ENCODE peak calls at places on chromosomes 13 and 19, in six cellular contexts. One of them, this sample, is unnamed.

GRCh38 chr13:66492479-66492878 is 737.7 kb downstream of the PCDH9 start:
- DNase-seq in CD8-positive, alpha-beta T cell: no peak
- DNase-seq in mesendoderm: peak; percentile 69
- DNase-seq in lower lobe of right lung: no peak
- DNase-seq in tibial artery: no peak
- DNase-seq in sigmoid colon: no peak
- DNase-seq in this sample: peak; percentile 90

GRCh38 chr13:97875218-97875617 is 78.3 kb upstream of the IPO5 start:
- DNase-seq in CD8-positive, alpha-beta T cell: no peak
- DNase-seq in mesendoderm: peak; percentile 8
- DNase-seq in sigmoid colon: no peak
- DNase-seq in tibial artery: no peak
- DNase-seq in lower lobe of right lung: no peak
- DNase-seq in this sample: no peak

GRCh38 chr13:33910267-33910666 is 92.3 kb downstream of the RFC3 start:
- DNase-seq in sigmoid colon: no peak
- DNase-seq in mesendoderm: no peak
- DNase-seq in CD8-positive, alpha-beta T cell: no peak
- DNase-seq in tibial artery: no peak
- DNase-seq in lower lobe of right lung: no peak
- DNase-seq in this sample: no peak

GRCh38 chr19:49672131-49672919 is 4.7 kb upstream of the PRMT1 start:
- DNase-seq in tibial artery: peak; percentile 82
- DNase-seq in CD8-positive, alpha-beta T cell: peak; percentile 86
- DNase-seq in mesendoderm: peak; percentile 92
- DNase-seq in sigmoid colon: peak; percentile 83
- DNase-seq in lower lobe of right lung: peak; percentile 84
- DNase-seq in this sample: peak; percentile 85

GRCh38 chr19:1150333-1151036 is 23.6 kb downstream of the SBNO2 start:
- DNase-seq in mesendoderm: no peak
- DNase-seq in sigmoid colon: no peak
- DNase-seq in tibial artery: no peak
- DNase-seq in lower lobe of right lung: no peak
- DNase-seq in CD8-positive, alpha-beta T cell: no peak
- DNase-seq in this sample: no peak

GRCh38 chr13:41458939-41459753 is 1.8 kb downstream of the RGCC start:
- DNase-seq in lower lobe of right lung: peak; percentile 65
- DNase-seq in mesendoderm: peak; percentile 49
- DNase-seq in tibial artery: peak; percentile 73
- DNase-seq in CD8-positive, alpha-beta T cell: peak; percentile 76
- DNase-seq in sigmoid colon: peak; percentile 65
- DNase-seq in this sample: peak; percentile 84

GRCh38 chr13:69291292-69291906 is 816.2 kb upstream of the ATXN8OS start:
- DNase-seq in sigmoid colon: no peak
- DNase-seq in lower lobe of right lung: no peak
- DNase-seq in tibial artery: no peak
- DNase-seq in CD8-positive, alpha-beta T cell: no peak
- DNase-seq in mesendoderm: peak; percentile 29
- DNase-seq in this sample: peak; percentile 5

GRCh38 chr19:53947624-53948023 is 15.1 kb upstream of the CACNG8 start:
- DNase-seq in sigmoid colon: no peak
- DNase-seq in lower lobe of right lung: no peak
- DNase-seq in tibial artery: no peak
- DNase-seq in CD8-positive, alpha-beta T cell: no peak
- DNase-seq in mesendoderm: peak; percentile 88
- DNase-seq in this sample: peak; percentile 4

GRCh38 chr19:32372726-32373613 is 27.6 kb downstream of the ZNF507 start:
- DNase-seq in CD8-positive, alpha-beta T cell: no peak
- DNase-seq in mesendoderm: peak; percentile 78
- DNase-seq in sigmoid colon: no peak
- DNase-seq in lower lobe of right lung: no peak
- DNase-seq in tibial artery: no peak
- DNase-seq in this sample: no peak

GRCh38 chr19:56273563-56274117 is 1.1 kb downstream of the EDDM13 start:
- DNase-seq in CD8-positive, alpha-beta T cell: no peak
- DNase-seq in tibial artery: no peak
- DNase-seq in sigmoid colon: no peak
- DNase-seq in lower lobe of right lung: no peak
- DNase-seq in mesendoderm: peak; percentile 43
- DNase-seq in this sample: no peak

GRCh38 chr19:48833977-48834376 is 2.3 kb downstream of the HSD17B14 start:
- DNase-seq in tibial artery: no peak
- DNase-seq in lower lobe of right lung: no peak
- DNase-seq in sigmoid colon: no peak
- DNase-seq in mesendoderm: peak; percentile 89
- DNase-seq in CD8-positive, alpha-beta T cell: no peak
- DNase-seq in this sample: no peak

GRCh38 chr19:7386308-7386707 is 37.6 kb downstream of the ARHGEF18 start:
- DNase-seq in CD8-positive, alpha-beta T cell: no peak
- DNase-seq in tibial artery: no peak
- DNase-seq in lower lobe of right lung: peak; percentile 44
- DNase-seq in mesendoderm: peak; percentile 59
- DNase-seq in sigmoid colon: no peak
- DNase-seq in this sample: no peak

GRCh38 chr19:53958168-53958571 is 4.6 kb upstream of the CACNG8 start:
- DNase-seq in CD8-positive, alpha-beta T cell: no peak
- DNase-seq in sigmoid colon: no peak
- DNase-seq in tibial artery: no peak
- DNase-seq in mesendoderm: peak; percentile 83
- DNase-seq in lower lobe of right lung: no peak
- DNase-seq in this sample: no peak

GRCh38 chr19:405138-405965 is 3.6 kb downstream of the C2CD4C start:
- DNase-seq in tibial artery: peak; percentile 51
- DNase-seq in sigmoid colon: no peak
- DNase-seq in mesendoderm: no peak
- DNase-seq in CD8-positive, alpha-beta T cell: no peak
- DNase-seq in lower lobe of right lung: no peak
- DNase-seq in this sample: no peak

GRCh38 chr19:29666634-29667389 is 1.6 kb downstream of the PLEKHF1 start:
- DNase-seq in CD8-positive, alpha-beta T cell: peak; percentile 57
- DNase-seq in mesendoderm: peak; percentile 75
- DNase-seq in lower lobe of right lung: peak; percentile 58
- DNase-seq in tibial artery: peak; percentile 87
- DNase-seq in sigmoid colon: peak; percentile 93
- DNase-seq in this sample: no peak

GRCh38 chr19:17749912-17750317 is 1.4 kb upstream of the FCHO1 start:
- DNase-seq in CD8-positive, alpha-beta T cell: no peak
- DNase-seq in tibial artery: no peak
- DNase-seq in mesendoderm: no peak
- DNase-seq in lower lobe of right lung: no peak
- DNase-seq in sigmoid colon: no peak
- DNase-seq in this sample: peak; percentile 67

GRCh38 chr13:97367427-97367826 is 66.5 kb upstream of the RAP2A start:
- DNase-seq in tibial artery: no peak
- DNase-seq in CD8-positive, alpha-beta T cell: no peak
- DNase-seq in sigmoid colon: peak; percentile 71
- DNase-seq in mesendoderm: peak; percentile 75
- DNase-seq in lower lobe of right lung: no peak
- DNase-seq in this sample: no peak

GRCh38 chr13:74574964-74575728 is 440.9 kb upstream of the KLF12 start:
- DNase-seq in lower lobe of right lung: no peak
- DNase-seq in tibial artery: no peak
- DNase-seq in mesendoderm: peak; percentile 59
- DNase-seq in sigmoid colon: no peak
- DNase-seq in CD8-positive, alpha-beta T cell: no peak
- DNase-seq in this sample: no peak

GRCh38 chr13:33233547-33233946 is 52.0 kb downstream of the STARD13 start:
- DNase-seq in lower lobe of right lung: peak; percentile 70
- DNase-seq in CD8-positive, alpha-beta T cell: no peak
- DNase-seq in mesendoderm: no peak
- DNase-seq in sigmoid colon: no peak
- DNase-seq in tibial artery: no peak
- DNase-seq in this sample: no peak

GRCh38 chr19:48183356-48183755 is 12.9 kb downstream of the ZSWIM9 start:
- DNase-seq in CD8-positive, alpha-beta T cell: no peak
- DNase-seq in mesendoderm: no peak
- DNase-seq in sigmoid colon: no peak
- DNase-seq in tibial artery: no peak
- DNase-seq in lower lobe of right lung: no peak
- DNase-seq in this sample: peak; percentile 46

GRCh38 chr19:2223391-2223790 is 12.7 kb downstream of the PLEKHJ1 start:
- DNase-seq in tibial artery: no peak
- DNase-seq in sigmoid colon: no peak
- DNase-seq in lower lobe of right lung: no peak
- DNase-seq in mesendoderm: no peak
- DNase-seq in CD8-positive, alpha-beta T cell: no peak
- DNase-seq in this sample: no peak
- H3K36me3 ChIP-seq in tibial artery: peaks cover 28% of the 10 kb centered on the region
- H3K36me3 ChIP-seq in sigmoid colon: peaks cover 12% of the 10 kb centered on the region
- H3K36me3 ChIP-seq in lower lobe of right lung: peaks cover 95% of the 10 kb centered on the region
- H3K36me3 ChIP-seq in mesendoderm: peaks cover 3% of the 10 kb centered on the region
- H3K36me3 ChIP-seq in CD8-positive, alpha-beta T cell: peaks cover 4% of the 10 kb centered on the region
- H3K36me3 ChIP-seq in this sample: peaks cover 59% of the 10 kb centered on the region

DNA sequence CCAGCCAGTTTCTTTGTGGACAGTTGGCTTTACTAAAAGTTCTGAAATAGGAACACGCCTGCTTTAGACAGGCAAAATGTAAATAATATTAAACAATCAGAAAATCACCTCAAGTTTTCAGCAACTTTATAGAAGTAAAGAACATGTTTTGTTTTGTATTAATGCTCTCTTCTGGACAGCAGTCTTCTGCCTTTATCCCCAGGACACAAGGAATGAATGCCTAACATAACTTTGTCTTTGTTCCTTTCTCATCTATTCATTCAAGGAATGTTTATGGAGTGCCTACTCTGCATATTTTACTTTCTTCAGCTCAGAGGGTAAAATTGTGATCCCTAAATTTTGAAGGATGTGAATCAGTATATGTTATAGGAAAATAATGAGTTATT is 325.4 kb downstream of the FOXO1 start:
- DNase-seq in CD8-positive, alpha-beta T cell: no peak
- DNase-seq in tibial artery: no peak
- DNase-seq in mesendoderm: peak; percentile 65
- DNase-seq in sigmoid colon: no peak
- DNase-seq in lower lobe of right lung: no peak
- DNase-seq in this sample: no peak
- H3K27ac ChIP-seq in CD8-positive, alpha-beta T cell: no peak overlapping the region
- H3K27ac ChIP-seq in tibial artery: no peak overlapping the region
- H3K27ac ChIP-seq in mesendoderm: no peak overlapping the region
- H3K27ac ChIP-seq in sigmoid colon: peak overlapping the region; percentile 5
- H3K27ac ChIP-seq in lower lobe of right lung: no peak overlapping the region
- H3K27ac ChIP-seq in this sample: no peak overlapping the region

DNA sequence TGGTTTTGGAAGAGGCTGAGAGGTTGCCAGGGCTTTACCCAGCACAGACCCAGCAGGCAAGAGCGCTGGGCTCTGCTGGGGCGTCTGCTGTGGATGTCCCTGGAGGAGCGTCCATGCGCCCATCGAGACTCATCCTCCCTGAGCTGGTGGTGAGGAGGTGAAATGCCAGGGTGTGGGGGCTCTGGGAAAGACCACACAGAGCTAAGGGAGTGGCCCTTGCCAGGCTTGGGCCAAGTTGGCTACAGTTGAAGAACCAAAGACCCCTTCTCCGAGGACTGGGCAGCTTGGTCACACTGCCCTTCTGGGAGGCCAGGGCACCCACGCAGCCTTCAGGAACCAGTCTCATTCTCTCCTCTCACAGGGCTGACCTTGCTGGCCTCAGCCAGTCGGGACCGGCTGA is 24.6 kb upstream of the OVOL3 start:
- DNase-seq in lower lobe of right lung: no peak
- DNase-seq in sigmoid colon: no peak
- DNase-seq in tibial artery: no peak
- DNase-seq in CD8-positive, alpha-beta T cell: no peak
- DNase-seq in mesendoderm: no peak
- DNase-seq in this sample: no peak
- H3K36me3 ChIP-seq in lower lobe of right lung: no peaks in the 10 kb centered on the region
- H3K36me3 ChIP-seq in sigmoid colon: no peaks in the 10 kb centered on the region
- H3K36me3 ChIP-seq in tibial artery: no peaks in the 10 kb centered on the region
- H3K36me3 ChIP-seq in CD8-positive, alpha-beta T cell: no peaks in the 10 kb centered on the region
- H3K36me3 ChIP-seq in mesendoderm: peaks cover 18% of the 10 kb centered on the region
- H3K36me3 ChIP-seq in this sample: peaks cover 99% of the 10 kb centered on the region

DNA sequence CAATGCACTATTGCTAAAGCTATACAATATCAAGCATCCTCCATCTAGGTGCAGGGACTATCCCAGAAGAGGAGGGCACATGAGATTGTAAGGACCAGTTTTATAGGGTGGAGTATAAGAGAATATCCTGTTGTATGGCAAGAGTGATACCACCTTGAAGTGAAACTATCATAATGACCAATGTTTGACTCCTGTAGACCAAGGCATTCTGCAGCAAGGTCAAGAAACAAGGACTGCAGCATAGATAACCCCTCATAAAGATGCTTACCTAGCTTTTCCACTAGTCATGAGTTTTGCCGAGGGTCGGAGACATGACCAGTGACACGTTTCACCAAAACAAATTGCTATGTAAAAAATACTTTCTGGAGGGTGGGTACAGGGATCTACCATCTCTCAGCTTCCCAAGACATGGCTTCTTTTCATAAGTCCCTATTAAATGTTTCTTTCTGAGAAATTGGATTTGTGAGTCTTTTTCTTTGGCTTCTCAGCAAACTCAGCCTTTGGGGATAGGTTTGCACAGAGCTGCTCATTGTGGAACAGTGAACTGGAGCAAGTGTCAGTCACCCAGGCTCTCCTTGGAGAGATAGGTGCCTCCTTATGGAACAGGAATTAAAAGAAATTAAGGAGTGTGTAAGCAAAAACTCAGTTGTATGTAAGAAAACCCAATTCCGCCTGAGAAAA is 28.2 kb upstream of the CYSLTR2 start:
- DNase-seq in lower lobe of right lung: no peak
- DNase-seq in CD8-positive, alpha-beta T cell: no peak
- DNase-seq in sigmoid colon: no peak
- DNase-seq in mesendoderm: no peak
- DNase-seq in tibial artery: no peak
- DNase-seq in this sample: no peak
- H3K27ac ChIP-seq in lower lobe of right lung: no peak overlapping the region
- H3K27ac ChIP-seq in CD8-positive, alpha-beta T cell: no peak overlapping the region
- H3K27ac ChIP-seq in sigmoid colon: no peak overlapping the region
- H3K27ac ChIP-seq in mesendoderm: no peak overlapping the region
- H3K27ac ChIP-seq in tibial artery: no peak overlapping the region
- H3K27ac ChIP-seq in this sample: no peak overlapping the region

DNA sequence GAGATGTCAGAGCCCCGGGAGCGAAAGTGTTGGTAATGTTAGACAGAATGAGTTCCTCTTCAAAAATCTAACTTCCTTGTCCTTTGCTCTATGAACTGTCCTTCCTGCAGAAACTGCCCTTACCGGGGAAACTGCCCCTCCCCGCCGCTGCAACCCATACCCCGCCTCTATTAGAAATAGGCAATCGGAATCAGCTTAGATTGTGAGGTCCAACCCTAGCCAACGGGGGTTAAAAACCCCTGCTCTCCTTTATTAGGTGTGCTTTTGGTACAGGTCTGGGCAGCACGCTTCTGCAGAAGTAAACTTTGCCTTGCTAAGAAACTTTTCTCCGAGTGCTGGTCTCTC is 11.5 kb upstream of the CAPNS1 start:
- DNase-seq in CD8-positive, alpha-beta T cell: no peak
- DNase-seq in sigmoid colon: no peak
- DNase-seq in tibial artery: no peak
- DNase-seq in lower lobe of right lung: peak; percentile 67
- DNase-seq in mesendoderm: no peak
- DNase-seq in this sample: peak; percentile 21
- H3K36me3 ChIP-seq in CD8-positive, alpha-beta T cell: peaks cover 9% of the 10 kb centered on the region
- H3K36me3 ChIP-seq in sigmoid colon: peaks cover 4% of the 10 kb centered on the region
- H3K36me3 ChIP-seq in tibial artery: peaks cover 22% of the 10 kb centered on the region
- H3K36me3 ChIP-seq in lower lobe of right lung: peaks cover 28% of the 10 kb centered on the region
- H3K36me3 ChIP-seq in mesendoderm: no peaks in the 10 kb centered on the region
- H3K36me3 ChIP-seq in this sample: peaks cover 13% of the 10 kb centered on the region

This sample was measured in OCI-LY7.